ENCODE peak calls at places on chromosome 4, in nine cellular contexts. R is upper lobe of left lung, S is GM12878, Z is HCT116, X is GM12891, M is HepG2, J is transverse colon, K is sigmoid colon, D is prostate gland. C is an unnamed sample.

GRCh38 chr4:6290256-6290655 is 20.6 kb downstream of the WFS1 start:
- DNase-seq in R (no peak), S (no peak), Z (no peak), X (no peak), M (no peak), J (no peak), K (no peak), D (no peak), C (no peak)

GRCh38 chr4:145069361-145069760 is 28.6 kb downstream of the ANAPC10 start:
- DNase-seq in R (no peak), S (no peak), Z (peak; percentile 32), X (no peak), M (no peak), J (no peak), K (no peak), D (no peak), C (no peak)

GRCh38 chr4:76562161-76562560 is 127.1 kb downstream of the SHROOM3 start:
- DNase-seq in R (no peak), S (no peak), Z (no peak), X (no peak), M (no peak), J (no peak), K (no peak), D (no peak), C (no peak)

GRCh38 chr4:155546451-155546850 is 120.2 kb upstream of the GUCY1A1 start:
- DNase-seq in R (no peak), S (no peak), Z (no peak), X (no peak), M (no peak), J (no peak), K (no peak), D (no peak), C (no peak)

GRCh38 chr4:8329859-8330761 is 60.6 kb downstream of the HTRA3 start:
- DNase-seq in R (no peak), S (no peak), Z (no peak), X (no peak), M (no peak), J (peak; percentile 4), K (peak; percentile 64), D (no peak), C (no peak)

GRCh38 chr4:7747062-7747385 is 192.6 kb downstream of the AFAP1 start:
- DNase-seq in R (no peak), S (no peak), Z (no peak), X (no peak), M (no peak), J (peak; percentile 24), K (no peak), D (no peak), C (no peak)

GRCh38 chr4:76948441-76949292 is 885 bp upstream of the SEPTIN11 start:
- DNase-seq in R (peak; percentile 80), S (peak; percentile 50), Z (peak; percentile 59), X (peak; percentile 83), M (peak; percentile 70), J (peak; percentile 81), K (peak; percentile 90), D (peak; percentile 63), C (peak; percentile 55)

GRCh38 chr4:115154826-115155225 is 41.4 kb upstream of the NDST4 start:
- DNase-seq in R (no peak), S (no peak), Z (no peak), X (no peak), M (no peak), J (no peak), K (no peak), D (no peak), C (no peak)

GRCh38 chr4:182874158-182874855 is 42.9 kb downstream of the DCTD start:
- DNase-seq in R (peak; percentile 7), S (no peak), Z (no peak), X (no peak), M (no peak), J (no peak), K (peak; percentile 1), D (no peak), C (no peak)

GRCh38 chr4:30945586-30945985 is 225.4 kb downstream of the PCDH7 start:
- DNase-seq in R (no peak), S (no peak), Z (peak; percentile 61), X (no peak), M (no peak), J (no peak), K (no peak), D (peak; percentile 21), C (no peak)

GRCh38 chr4:55993994-55994657 is 45.4 kb downstream of the CEP135 start:
- DNase-seq in R (no peak), S (peak; percentile 31), Z (no peak), X (peak; percentile 23), M (no peak), J (no peak), K (no peak), D (no peak), C (no peak)

GRCh38 chr4:158769175-158769831 is 477 bp downstream of the FNIP2 start:
- DNase-seq in R (peak; percentile 55), S (no peak), Z (no peak), X (peak; percentile 19), M (no peak), J (peak; percentile 37), K (peak; percentile 77), D (peak; percentile 16), C (no peak)

GRCh38 chr4:40720931-40721330 is 28.8 kb upstream of the NSUN7 start:
- DNase-seq in R (no peak), S (no peak), Z (no peak), X (no peak), M (no peak), J (no peak), K (no peak), D (no peak), C (no peak)

GRCh38 chr4:143514432-143514831 is 930 bp downstream of the SMARCA5 start:
- DNase-seq in R (peak; percentile 49), S (no peak), Z (no peak), X (peak; percentile 5), M (peak; percentile 15), J (peak; percentile 41), K (peak; percentile 81), D (peak; percentile 29), C (peak; percentile 32)

GRCh38 chr4:1794809-1795303 is 1.8 kb downstream of the FGFR3 start:
- DNase-seq in R (no peak), S (no peak), Z (no peak), X (no peak), M (no peak), J (no peak), K (no peak), D (no peak), C (no peak)

GRCh38 chr4:41670530-41670929 is 78.0 kb downstream of the PHOX2B start:
- DNase-seq in R (no peak), S (no peak), Z (no peak), X (no peak), M (no peak), J (no peak), K (no peak), D (peak; percentile 33), C (no peak)

GRCh38 chr4:156968479-156968984 is 3.1 kb downstream of the PDGFC start:
- DNase-seq in R (peak; percentile 65), S (no peak), Z (peak; percentile 62), X (peak; percentile 20), M (peak; percentile 55), J (peak; percentile 70), K (peak; percentile 82), D (peak; percentile 55), C (peak; percentile 58)

GRCh38 chr4:40874331-40874730 is 124.6 kb downstream of the NSUN7 start:
- DNase-seq in R (no peak), S (no peak), Z (no peak), X (no peak), M (no peak), J (no peak), K (no peak), D (no peak), C (no peak)

GRCh38 chr4:101853028-101853427 is 62.5 kb downstream of the BANK1 start:
- DNase-seq in R (no peak), S (no peak), Z (no peak), X (no peak), M (no peak), J (no peak), K (no peak), D (no peak), C (no peak)

GRCh38 chr4:176781739-176782100 is 11.0 kb downstream of the VEGFC start:
- DNase-seq in R (no peak), S (no peak), Z (no peak), X (no peak), M (no peak), J (no peak), K (no peak), D (no peak), C (no peak)

GRCh38 chr4:138910201-138910913 is 105.2 kb upstream of the NOCT start:
- DNase-seq in R (no peak), S (no peak), Z (no peak), X (no peak), M (no peak), J (no peak), K (no peak), D (no peak), C (no peak)

GRCh38 chr4:48960988-48961635 is 25.0 kb upstream of the CWH43 start:
- DNase-seq in R (no peak), S (no peak), Z (no peak), X (no peak), M (no peak), J (no peak), K (no peak), D (no peak), C (no peak)

GRCh38 chr4:110850461-110851447 is 227.9 kb upstream of the PITX2 start:
- DNase-seq in R (no peak), S (no peak), Z (no peak), X (no peak), M (no peak), J (peak; percentile 70), K (no peak), D (no peak), C (no peak)
- TF ChIP-seq POLR2AphosphoS5 in R (no peak), S (no peak), Z (no peak), X (no peak), M (no peak), J (peak; percentile 18), K (no peak), D (no peak), C (no peak)

GRCh38 chr4:82500830-82501229 is 61.0 kb downstream of the TMEM150C start:
- DNase-seq in R (no peak), S (no peak), Z (no peak), X (no peak), M (no peak), J (no peak), K (no peak), D (no peak), C (no peak)
- TF ChIP-seq POLR2AphosphoS5 in R (no peak), S (no peak), Z (no peak), X (no peak), M (no peak), J (no peak), K (no peak), D (no peak), C (no peak)

GRCh38 chr4:112370466-112370865 is 73.3 kb downstream of the ALPK1 start:
- DNase-seq in R (no peak), S (no peak), Z (no peak), X (no peak), M (no peak), J (no peak), K (no peak), D (no peak), C (no peak)
- TF ChIP-seq POLR2AphosphoS5 in R (no peak), S (no peak), Z (no peak), X (no peak), M (no peak), J (no peak), K (no peak), D (no peak), C (no peak)

DNA sequence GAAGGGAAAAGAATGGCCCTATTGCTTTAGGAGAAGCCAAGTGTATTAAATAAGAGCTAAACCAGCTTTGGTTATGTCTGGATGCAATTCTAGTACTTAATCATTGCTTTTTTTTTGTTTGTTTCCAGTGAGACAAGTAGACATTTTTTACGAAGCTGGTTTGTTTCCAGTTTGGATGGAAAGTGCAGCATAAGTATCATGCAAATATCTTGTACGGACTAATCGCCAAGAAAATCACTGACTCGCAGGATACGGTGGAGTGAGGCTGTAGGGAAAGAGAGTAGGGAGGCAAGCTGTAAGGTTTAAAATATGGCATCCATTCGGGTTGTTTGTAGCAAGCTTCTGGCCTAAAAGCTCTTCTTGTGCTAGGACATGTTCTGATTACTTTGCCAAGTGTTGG is 64.8 kb downstream of the HPGD start:
- DNase-seq in R (no peak), S (no peak), Z (no peak), X (no peak), M (no peak), J (no peak), K (peak; percentile 75), D (no peak), C (no peak)
- TF ChIP-seq POLR2AphosphoS5 in R (no peak), S (no peak), Z (no peak), X (no peak), M (no peak), J (peak; percentile 78), K (peak; percentile 94), D (peak; percentile 34), C (no peak)